ENCODE peak calls at places on chromosomes 2 and 18, in ten cellular contexts. F, X, L, Q, H, A, U, M, R and B are unnamed samples.
A peak's percentile ranks its signal among the peaks of the same experiment; 100 is the strongest.

GRCh38 chr2:144402282-144402681 is 117.6 kb downstream of the ZEB2 start:
- DNase-seq in R (no peak), M (no peak), F (no peak), Q (no peak), H (no peak), A (no peak), X (no peak), U (no peak), L (no peak), B (no peak)

GRCh38 chr18:66211693-66212195 is 392.1 kb downstream of the CDH19 start:
- DNase-seq in L (no peak), R (no peak), U (no peak), Q (no peak), F (no peak), X (no peak), A (no peak), H (no peak), M (no peak), B (no peak)

GRCh38 chr2:9234680-9235387 is 28.2 kb downstream of the ASAP2 start:
- DNase-seq in X (peak; percentile 96), H (peak; percentile 86), R (peak; percentile 91), U (peak; percentile 87), F (no peak), M (no peak), L (peak; percentile 42), Q (peak; percentile 76), A (peak; percentile 91), B (no peak)

GRCh38 chr18:5093902-5094301 is 103.2 kb downstream of the AKAIN1 start:
- DNase-seq in L (no peak), Q (no peak), F (no peak), U (no peak), R (no peak), H (no peak), A (no peak), M (no peak), X (no peak), B (no peak)

GRCh38 chr2:205892141-205893064 is 193.6 kb downstream of the INO80D start:
- DNase-seq in H (peak; percentile 22), M (no peak), L (no peak), A (no peak), R (peak; percentile 42), Q (no peak), X (peak; percentile 41), F (no peak), U (no peak), B (no peak)

GRCh38 chr2:128314348-128315121 is 4.1 kb downstream of the HS6ST1 start:
- DNase-seq in U (no peak), H (no peak), F (peak; percentile 62), X (no peak), M (no peak), L (no peak), R (no peak), Q (no peak), A (no peak), B (peak; percentile 62)

GRCh38 chr2:201257941-201258665 is 2.2 kb upstream of the CASP8 start:
- DNase-seq in R (peak; percentile 87), M (peak; percentile 99), Q (peak; percentile 84), L (no peak), A (peak; percentile 85), F (peak; percentile 67), U (peak; percentile 79), X (peak; percentile 92), H (peak; percentile 91), B (peak; percentile 79)

GRCh38 chr2:190084704-190085103 is 22.2 kb upstream of the MSTN start:
- DNase-seq in R (no peak), M (no peak), X (no peak), U (no peak), F (no peak), Q (no peak), A (no peak), L (no peak), H (no peak), B (no peak)

GRCh38 chr2:160429248-160430000 is 64.2 kb downstream of the RBMS1 start:
- DNase-seq in Q (peak; percentile 83), A (peak; percentile 87), L (no peak), U (peak; percentile 56), H (no peak), X (peak; percentile 89), M (no peak), F (no peak), R (no peak), B (no peak)

GRCh38 chr2:179020156-179020750 is 29.7 kb downstream of the CCDC141 start:
- DNase-seq in M (peak; percentile 49), Q (peak; percentile 36), A (peak; percentile 17), L (no peak), F (no peak), U (no peak), R (peak; percentile 3), X (peak; percentile 19), H (peak; percentile 63), B (peak; percentile 29)

GRCh38 chr18:27750014-27750413 is 426.9 kb downstream of the CDH2 start:
- DNase-seq in M (no peak), Q (peak; percentile 23), R (peak; percentile 12), L (peak; percentile 58), A (peak; percentile 73), X (peak; percentile 87), U (peak; percentile 73), H (peak; percentile 74), F (no peak), B (peak; percentile 64)

GRCh38 chr2:225738735-225739134 is 339.2 kb downstream of the NYAP2 start:
- DNase-seq in L (no peak), M (no peak), F (no peak), A (no peak), X (no peak), Q (no peak), H (no peak), U (no peak), R (no peak), B (no peak)

GRCh38 chr2:129748653-129749052 is 230.8 kb upstream of the RAB6C start:
- DNase-seq in F (no peak), X (no peak), M (no peak), R (peak; percentile 48), H (no peak), A (no peak), U (no peak), Q (no peak), L (no peak), B (no peak)
- TF ChIP-seq CTCF in F (no peak), X (no peak), M (no peak), R (peak; percentile 11), H (no peak), A (no peak), U (no peak), Q (no peak), L (no peak), B (no peak)

GRCh38 chr2:111618953-111619902 is 264.8 kb downstream of the ANAPC1 start:
- DNase-seq in H (no peak), R (no peak), U (no peak), M (no peak), X (peak; percentile 28), Q (peak; percentile 44), F (no peak), L (no peak), A (peak; percentile 48), B (no peak)
- TF ChIP-seq CTCF in H (no peak), R (no peak), U (peak; percentile 48), M (no peak), X (no peak), Q (peak; percentile 29), F (no peak), L (no peak), A (peak; percentile 16), B (no peak)

DNA sequence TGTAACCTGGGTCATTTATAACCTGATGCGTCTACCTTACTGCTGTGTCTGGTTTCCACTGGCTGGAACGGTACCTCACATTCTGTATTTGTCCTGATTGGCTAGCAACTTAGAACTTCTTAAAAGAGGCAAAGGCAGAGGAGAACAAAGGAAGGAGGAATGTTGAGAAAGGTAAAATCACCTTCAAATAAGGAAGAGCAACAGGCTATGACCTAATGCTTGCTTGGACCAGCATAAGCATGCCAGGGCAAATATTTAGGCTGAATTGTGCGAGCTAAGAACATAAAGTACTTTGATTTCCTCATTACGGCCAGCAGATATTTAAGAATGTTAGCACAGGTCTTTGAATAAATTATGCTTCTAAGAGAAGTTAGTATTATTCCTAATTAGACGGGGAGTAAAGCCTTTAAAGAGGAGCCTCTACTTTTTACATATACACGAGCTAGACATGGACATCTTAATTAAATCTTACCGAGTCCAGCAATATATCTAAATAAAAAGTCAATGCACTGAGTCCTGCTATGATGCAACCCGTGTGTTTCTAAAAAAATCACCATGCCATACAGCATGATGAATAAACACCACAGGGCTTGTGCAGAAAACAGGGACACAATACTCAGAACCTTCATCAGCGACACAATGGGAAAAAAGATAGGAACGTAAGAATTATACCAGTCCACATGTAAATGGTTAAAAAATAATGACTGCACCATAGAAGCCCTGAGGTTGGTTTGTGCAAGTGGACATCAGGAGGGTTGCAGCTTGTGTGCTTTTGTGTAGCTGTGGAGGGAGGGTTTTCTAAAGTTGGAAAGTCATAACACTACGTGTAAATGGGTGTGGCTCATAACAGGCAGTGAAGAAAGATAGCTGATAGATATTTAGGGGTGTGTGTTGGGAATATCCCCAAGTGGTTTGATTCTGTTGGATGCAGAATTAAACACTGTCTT is 14.2 kb downstream of the SEPTIN2 start:
- DNase-seq in F (no peak), L (no peak), Q (no peak), H (no peak), X (no peak), A (no peak), M (no peak), U (no peak), R (no peak), B (no peak)
- TF ChIP-seq CTCF in F (no peak), L (no peak), Q (no peak), H (no peak), X (no peak), A (no peak), M (no peak), U (no peak), R (no peak), B (no peak)

DNA sequence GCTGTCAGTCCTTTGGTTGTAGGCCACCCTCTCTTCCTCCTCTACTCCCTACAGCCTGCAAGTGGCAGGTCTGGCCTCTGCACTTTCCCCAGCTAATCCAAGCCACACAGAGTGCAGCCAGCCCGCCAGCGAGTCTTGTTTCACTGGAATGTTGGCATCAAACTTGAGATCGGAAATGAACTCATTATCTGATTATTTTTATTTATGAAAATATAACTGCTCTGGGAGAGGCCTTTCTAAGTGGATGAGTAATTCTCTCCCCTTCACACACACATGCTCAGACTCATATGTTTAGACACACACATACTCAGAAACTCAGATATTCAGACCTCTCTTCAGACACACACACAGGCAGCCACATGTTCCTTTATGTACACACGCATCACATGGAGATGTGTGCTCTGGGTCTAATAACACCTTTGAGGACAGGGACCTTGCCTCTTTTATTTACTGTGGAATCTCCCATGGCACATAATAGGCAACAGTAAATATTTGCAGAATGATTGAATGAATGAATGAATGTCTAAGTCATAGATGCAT is 151.3 kb downstream of the ZFP36L2 start:
- DNase-seq in Q (peak; percentile 98), L (peak; percentile 94), F (no peak), U (peak; percentile 98), R (peak; percentile 85), A (peak; percentile 98), X (peak; percentile 98), M (no peak), H (peak; percentile 72), B (peak; percentile 89)
- TF ChIP-seq CTCF in Q (peak; percentile 15), L (peak; percentile 11), F (no peak), U (peak; percentile 27), R (no peak), A (peak; percentile 23), X (peak; percentile 21), M (no peak), H (no peak), B (no peak)